ENCODE peak calls at places on chromosomes 13 and 19, in five cellular contexts. H, G, K, U and O are unnamed samples.

GRCh38 chr19:35712529-35712909 is 5.3 kb upstream of the KMT2B start:
- DNase-seq in H (no peak), G (no peak), K (no peak), U (no peak), O (no peak)

GRCh38 chr19:45455707-45456499 is 11.9 kb upstream of the FOSB start:
- DNase-seq in H (peak; percentile 95), G (no peak), K (peak; percentile 85), U (peak; percentile 91), O (peak; percentile 95)

GRCh38 chr13:98517576-98518310 is 59.2 kb downstream of the STK24 start:
- DNase-seq in H (no peak), G (no peak), K (no peak), U (no peak), O (no peak)

GRCh38 chr13:51277943-51278342 is 55.7 kb downstream of the FAM124A start:
- DNase-seq in H (no peak), G (no peak), K (no peak), U (no peak), O (no peak)

GRCh38 chr19:35717665-35718344 is at the start of gene KMT2B:
- DNase-seq in H (peak; percentile 98), G (no peak), K (no peak), U (no peak), O (no peak)

GRCh38 chr19:31976775-31977536 is 368.5 kb upstream of the ZNF507 start:
- DNase-seq in H (no peak), G (no peak), K (no peak), U (no peak), O (no peak)

GRCh38 chr19:16834747-16835146 is 5.5 kb downstream of the SIN3B start:
- DNase-seq in H (no peak), G (no peak), K (no peak), U (no peak), O (no peak)

GRCh38 chr13:49399801-49400472 is 43.9 kb downstream of the CAB39L start:
- DNase-seq in H (no peak), G (peak; percentile 21), K (no peak), U (no peak), O (no peak)

GRCh38 chr13:99383946-99384345 is 76.7 kb upstream of the GPR183 start:
- DNase-seq in H (no peak), G (no peak), K (no peak), U (no peak), O (no peak)

GRCh38 chr13:23898101-23898500 is 799 bp upstream of the C1QTNF9B start:
- DNase-seq in H (no peak), G (no peak), K (no peak), U (peak; percentile 35), O (no peak)

GRCh38 chr13:35164324-35164932 is 222.4 kb downstream of the NBEA start:
- DNase-seq in H (no peak), G (peak; percentile 56), K (no peak), U (no peak), O (no peak)

GRCh38 chr13:91311491-91311890 is 36.0 kb upstream of the MIR17HG start:
- DNase-seq in H (no peak), G (peak; percentile 39), K (no peak), U (peak; percentile 49), O (no peak)

GRCh38 chr19:36108684-36109083 is 2.3 kb upstream of the OVOL3 start:
- DNase-seq in H (no peak), G (no peak), K (no peak), U (no peak), O (no peak)

GRCh38 chr13:74465279-74465678 is 331.1 kb upstream of the KLF12 start:
- DNase-seq in H (no peak), G (no peak), K (no peak), U (no peak), O (no peak)

GRCh38 chr13:44573790-44574465 is 2.2 kb downstream of the TSC22D1 start:
- DNase-seq in H (peak; percentile 37), G (peak; percentile 49), K (no peak), U (no peak), O (no peak)

GRCh38 chr19:39843919-39844793 is 2.0 kb downstream of the FBL start:
- DNase-seq in H (no peak), G (peak; percentile 66), K (no peak), U (no peak), O (no peak)

GRCh38 chr13:74206855-74207254 is 72.7 kb upstream of the KLF12 start:
- DNase-seq in H (no peak), G (no peak), K (no peak), U (no peak), O (no peak)

GRCh38 chr19:54921082-54921481 is 15.1 kb downstream of the NCR1 start:
- DNase-seq in H (no peak), G (no peak), K (no peak), U (no peak), O (no peak)

GRCh38 chr19:58356236-58356970 is 3.1 kb upstream of the A1BG start:
- DNase-seq in H (peak; percentile 73), G (no peak), K (no peak), U (no peak), O (no peak)

GRCh38 chr19:3229346-3229743 is 4.9 kb downstream of the CELF5 start:
- DNase-seq in H (no peak), G (no peak), K (no peak), U (no peak), O (no peak)

GRCh38 chr19:42193294-42193693 is 24.2 kb downstream of the DEDD2 start:
- DNase-seq in H (no peak), G (no peak), K (no peak), U (no peak), O (no peak)

GRCh38 chr19:54173951-54174817 is 1.2 kb upstream of the TMC4 start:
- DNase-seq in H (peak; percentile 71), G (no peak), K (no peak), U (no peak), O (no peak)

GRCh38 chr19:30227071-30227621 is 145.0 kb upstream of the ZNF536 start:
- DNase-seq in H (no peak), G (no peak), K (no peak), U (no peak), O (no peak)

GRCh38 chr19:347946-348861 is 3.6 kb upstream of the MIER2 start:
- DNase-seq in H (no peak), G (no peak), K (no peak), U (no peak), O (no peak)

GRCh38 chr19:46326608-46327007 is 20.3 kb upstream of the PPP5C start:
- DNase-seq in H (no peak), G (no peak), K (no peak), U (no peak), O (no peak)

GRCh38 chr13:30364876-30365275 is 57.4 kb upstream of the UBE2L5 start:
- DNase-seq in H (no peak), G (no peak), K (no peak), U (no peak), O (no peak)

GRCh38 chr13:92510416-92510815 is 716.2 kb upstream of the GPC6 start:
- DNase-seq in H (no peak), G (peak; percentile 4), K (no peak), U (no peak), O (no peak)

GRCh38 chr13:30446122-30446500 is 19.6 kb downstream of the HMGB1 start:
- DNase-seq in H (no peak), G (peak; percentile 54), K (no peak), U (no peak), O (no peak)

GRCh38 chr19:10884273-10884672 is 12.9 kb downstream of the CARM1 start:
- DNase-seq in H (no peak), G (no peak), K (no peak), U (no peak), O (no peak)

GRCh38 chr19:35455616-35456201 is 7.7 kb downstream of the FFAR2 start:
- DNase-seq in H (no peak), G (no peak), K (no peak), U (no peak), O (no peak)

GRCh38 chr19:1503089-1503924 is 9.5 kb downstream of the ADAMTSL5 start:
- DNase-seq in H (peak; percentile 86), G (peak; percentile 77), K (no peak), U (peak; percentile 62), O (peak; percentile 80)

GRCh38 chr13:102039264-102039663 is 362.6 kb downstream of the FGF14 start:
- DNase-seq in H (no peak), G (no peak), K (peak; percentile 21), U (no peak), O (no peak)

GRCh38 chr13:24927810-24928404 is 163.9 kb downstream of the RNF17 start:
- DNase-seq in H (no peak), G (no peak), K (no peak), U (no peak), O (no peak)
- H3K27ac ChIP-seq in H (no peak overlapping the region), G (no peak overlapping the region), K (no peak overlapping the region), U (no peak overlapping the region), O (no peak overlapping the region)

GRCh38 chr19:51296331-51297093 is 14.9 kb upstream of the IGLON5 start:
- DNase-seq in H (no peak), G (no peak), K (no peak), U (no peak), O (no peak)
- H3K4me1 ChIP-seq in H (no peaks in the 10 kb centered on the region), G (no peaks in the 10 kb centered on the region), K (no peaks in the 10 kb centered on the region), U (no peaks in the 10 kb centered on the region), O (no peaks in the 10 kb centered on the region)

DNA sequence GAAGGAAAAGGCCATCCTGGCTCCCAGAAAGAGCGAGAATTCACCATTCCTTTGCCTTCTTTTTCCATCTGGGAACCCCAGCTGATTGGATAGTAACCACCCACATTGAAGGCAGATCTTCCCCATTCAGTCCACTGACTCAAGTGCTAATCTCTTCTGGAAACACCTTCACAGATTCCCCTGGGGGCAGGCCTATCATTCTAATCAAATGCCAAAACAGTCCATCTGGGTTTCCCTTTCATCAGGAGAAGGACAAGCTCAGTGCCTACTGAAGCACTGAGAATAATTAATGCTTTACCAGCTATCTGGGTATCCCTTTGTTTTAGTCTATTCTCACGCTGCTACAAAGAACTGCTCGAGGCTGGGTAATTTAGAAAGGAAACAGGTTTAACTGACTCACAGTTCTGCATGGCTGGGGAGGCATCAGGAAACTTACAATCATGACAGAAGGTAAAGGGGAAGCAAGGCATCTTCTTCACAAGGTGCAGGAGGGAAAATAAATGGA is 293.2 kb downstream of the ENOX1 start:
- DNase-seq in H (no peak), G (no peak), K (no peak), U (no peak), O (no peak)
- H3K4me3 ChIP-seq in H (no peak overlapping the region), G (no peak overlapping the region), K (no peak overlapping the region), U (no peak overlapping the region), O (no peak overlapping the region)

GRCh38 chr13:20173121-20173746 is 12.4 kb upstream of the GJA3 start:
- DNase-seq in H (no peak), G (no peak), K (no peak), U (no peak), O (no peak)

GRCh38 chr13:20168396-20168795 is 7.5 kb upstream of the GJA3 start:
- DNase-seq in H (no peak), G (no peak), K (no peak), U (no peak), O (no peak)

GRCh38 chr13:20171364-20171763 is 10.5 kb upstream of the GJA3 start:
- DNase-seq in H (no peak), G (no peak), K (no peak), U (no peak), O (no peak)

GRCh38 chr13:20174656-20175405 is 14.0 kb upstream of the GJA3 start:
- DNase-seq in H (peak; percentile 89), G (no peak), K (peak; percentile 42), U (peak; percentile 70), O (peak; percentile 27)

DNA sequence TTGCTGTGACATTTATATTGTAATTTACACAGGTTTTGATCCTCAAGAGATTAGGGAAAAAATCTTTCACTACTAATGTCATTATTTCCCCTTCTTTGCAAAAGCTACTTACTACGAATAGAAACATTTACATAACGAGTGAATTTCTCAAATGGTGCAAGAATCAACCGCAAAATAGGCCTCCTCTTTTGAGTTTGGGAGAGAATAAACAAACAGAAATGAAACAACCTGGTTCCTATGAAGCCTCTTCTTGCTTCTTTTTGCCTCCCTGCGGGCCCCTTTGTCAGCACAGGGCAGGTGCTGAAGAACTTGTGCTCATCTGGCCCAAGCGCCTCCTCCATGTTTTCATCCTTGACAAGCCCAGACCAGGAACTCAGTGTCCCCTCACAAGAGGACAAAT is 10.1 kb upstream of the GJA3 start:
- DNase-seq in H (no peak), G (no peak), K (no peak), U (no peak), O (no peak)
- H3K27ac ChIP-seq in H (no peak overlapping the region), G (no peak overlapping the region), K (no peak overlapping the region), U (no peak overlapping the region), O (no peak overlapping the region)